ENCODE peak calls at places on chromosome 6, in six cellular contexts. E, S, R, D, C and Q are unnamed samples.

GRCh38 chr6:143232849-143233248 is 172.2 kb downstream of the AIG1 start:
- DNase-seq in R (peak), D (peak), C (peak), E (peak), S (peak), Q (peak)

GRCh38 chr6:130534627-130535026 is 168.8 kb downstream of the TMEM200A start:
- DNase-seq in S (no peak), D (no peak), E (no peak), R (no peak), C (no peak), Q (no peak)

GRCh38 chr6:36545767-36546663 is 1.3 kb downstream of the STK38 start:
- DNase-seq in C (peak), D (peak), E (no peak), S (peak), R (peak), Q (no peak)

GRCh38 chr6:67854098-67854497 is 781.0 kb upstream of the ADGRB3 start:
- DNase-seq in C (no peak), R (no peak), D (peak), S (no peak), E (no peak), Q (no peak)

GRCh38 chr6:163711615-163712568 is 297.4 kb downstream of the QKI start:
- DNase-seq in D (peak), R (no peak), S (no peak), C (no peak), E (no peak), Q (peak)

GRCh38 chr6:37149750-37150149 is 20.2 kb upstream of the PIM1 start:
- DNase-seq in D (no peak), S (no peak), E (no peak), C (no peak), R (no peak), Q (no peak)

GRCh38 chr6:34875292-34876213 is 12.3 kb downstream of the TAF11 start:
- DNase-seq in E (no peak), R (no peak), D (no peak), S (no peak), C (no peak), Q (no peak)

GRCh38 chr6:26022166-26022510 is 59.5 kb downstream of the TRIM38 start:
- DNase-seq in E (no peak), C (no peak), D (peak), R (peak), S (no peak), Q (no peak)

GRCh38 chr6:125859691-125860210 is 69.0 kb downstream of the NCOA7 start:
- DNase-seq in R (no peak), C (no peak), E (no peak), D (peak), S (no peak), Q (no peak)

GRCh38 chr6:163319609-163320366 is 94.7 kb upstream of the QKI start:
- DNase-seq in E (no peak), D (no peak), R (no peak), C (no peak), S (no peak), Q (no peak)

GRCh38 chr6:167998206-167998605 is 735 bp downstream of the KIF25 start:
- DNase-seq in C (no peak), S (no peak), E (no peak), D (peak), R (no peak), Q (no peak)

GRCh38 chr6:39312912-39313525 is 1.2 kb downstream of the KCNK17 start:
- DNase-seq in C (no peak), D (no peak), R (no peak), S (no peak), E (no peak), Q (no peak)

GRCh38 chr6:53282741-53283140 is 66.0 kb downstream of the ELOVL5 start:
- DNase-seq in R (no peak), E (no peak), S (no peak), C (no peak), D (no peak), Q (no peak)

GRCh38 chr6:80364206-80364605 is 257.7 kb downstream of the BCKDHB start:
- DNase-seq in R (no peak), S (no peak), E (no peak), D (no peak), C (no peak), Q (no peak)

GRCh38 chr6:131761061-131761761 is 46.6 kb upstream of the ENPP1 start:
- DNase-seq in E (no peak), R (no peak), S (no peak), D (peak), C (no peak), Q (no peak)

GRCh38 chr6:22413681-22414305 is 117.0 kb upstream of the PRL start:
- DNase-seq in R (no peak), C (no peak), E (no peak), S (no peak), D (peak), Q (no peak)

GRCh38 chr6:146582857-146583256 is 15.9 kb upstream of the ADGB start:
- DNase-seq in S (no peak), R (no peak), D (peak), C (no peak), E (no peak), Q (no peak)

GRCh38 chr6:34205916-34206315 is 30.8 kb upstream of the HMGA1 start:
- DNase-seq in R (no peak), D (no peak), E (no peak), S (no peak), C (no peak), Q (no peak)

GRCh38 chr6:158803733-158804143 is 15.4 kb downstream of the EZR start:
- DNase-seq in D (no peak), E (no peak), R (peak), S (no peak), C (no peak), Q (peak)

GRCh38 chr6:92408350-92408749 is 1011.0 kb downstream of the EPHA7 start:
- DNase-seq in D (no peak), S (no peak), E (no peak), R (no peak), C (no peak), Q (no peak)

GRCh38 chr6:12060780-12061619 is 48.9 kb downstream of the HIVEP1 start:
- DNase-seq in S (peak), C (peak), E (peak), R (peak), D (no peak), Q (no peak)

GRCh38 chr6:125046107-125046925 is 84.1 kb downstream of the RNF217 start:
- DNase-seq in C (no peak), D (no peak), E (no peak), R (no peak), S (no peak), Q (no peak)

GRCh38 chr6:141677598-141678211 is 455.0 kb upstream of the GJE1 start:
- DNase-seq in S (no peak), C (no peak), R (peak), E (no peak), D (peak), Q (no peak)

GRCh38 chr6:81171991-81172740 is 580.3 kb downstream of the TENT5A start:
- DNase-seq in R (no peak), C (no peak), S (no peak), E (no peak), D (peak), Q (no peak)

GRCh38 chr6:31031095-31031494 is 20.8 kb downstream of the MUC22 start:
- DNase-seq in C (no peak), E (no peak), S (no peak), D (no peak), R (no peak), Q (no peak)

GRCh38 chr6:163392533-163392932 is 22.0 kb upstream of the QKI start:
- DNase-seq in R (no peak), E (no peak), C (no peak), D (peak), S (no peak), Q (no peak)

GRCh38 chr6:104638841-104639290 is 220.9 kb downstream of the HACE1 start:
- DNase-seq in E (no peak), S (no peak), C (no peak), R (no peak), D (peak), Q (no peak)

GRCh38 chr6:109690373-109690739 is 646 bp downstream of the AK9 start:
- DNase-seq in E (peak), S (peak), R (peak), D (no peak), C (peak), Q (peak)

GRCh38 chr6:13488896-13489237 is 1.5 kb upstream of the GFOD1 start:
- DNase-seq in R (no peak), E (no peak), S (no peak), C (no peak), D (no peak), Q (no peak)

GRCh38 chr6:43196337-43196736 is 14.3 kb downstream of the CUL9 start:
- DNase-seq in R (no peak), C (no peak), S (no peak), D (no peak), E (no peak), Q (no peak)

GRCh38 chr6:129264480-129265045 is 381.6 kb downstream of the LAMA2 start:
- DNase-seq in S (no peak), E (no peak), C (no peak), R (no peak), D (peak), Q (no peak)

GRCh38 chr6:127118505-127119360 is at the start of gene RSPO3:
- DNase-seq in R (peak), E (peak), D (peak), S (no peak), C (peak), Q (peak)

GRCh38 chr6:20575125-20575524 is 40.9 kb downstream of the CDKAL1 start:
- DNase-seq in E (no peak), S (no peak), C (no peak), R (no peak), D (no peak), Q (no peak)